ENCODE peak calls at places on chromosomes 13 and 19, in four cellular contexts. Q is stimulated activated CD8-positive, alpha-beta memory T cell treated with anti-CD3 and anti-CD28 coated beads, Interleukin-2, amount 100 ng/mL, for 48 hours; A is LHCN-M2; M is NB4. Y is an unnamed sample.

GRCh38 chr13:102911336-102911735 is 65.5 kb downstream of the ERCC5 start:
- DNase-seq in Q (no peak), A (no peak), M (no peak), Y (no peak)

GRCh38 chr13:26656919-26657318 is 99.4 kb downstream of the WASF3 start:
- DNase-seq in Q (no peak), A (peak; percentile 71), M (peak; percentile 47), Y (no peak)

GRCh38 chr19:52638601-52639000 is 446 bp upstream of the ZNF83 start:
- DNase-seq in Q (no peak), A (peak; percentile 59), M (no peak), Y (no peak)

GRCh38 chr13:47332149-47332548 is 435.3 kb upstream of the HTR2A start:
- DNase-seq in Q (no peak), A (peak; percentile 29), M (no peak), Y (no peak)

GRCh38 chr13:111855016-111855590 is 211.8 kb upstream of the SOX1 start:
- DNase-seq in Q (no peak), A (no peak), M (no peak), Y (no peak)

GRCh38 chr19:49816616-49817015 is 1.5 kb upstream of the MED25 start:
- DNase-seq in Q (no peak), A (no peak), M (no peak), Y (no peak)

GRCh38 chr13:102597029-102598015 is 536 bp downstream of the TPP2 start:
- DNase-seq in Q (peak; percentile 9), A (peak; percentile 22), M (peak; percentile 59), Y (peak; percentile 73)

GRCh38 chr13:78603240-78603947 is at the start of gene POU4F1:
- DNase-seq in Q (peak; percentile 53), A (peak; percentile 68), M (peak; percentile 81), Y (peak; percentile 93)

GRCh38 chr19:15264061-15264932 is 32.0 kb upstream of the EPHX3 start:
- DNase-seq in Q (peak; percentile 55), A (peak; percentile 69), M (peak; percentile 73), Y (peak; percentile 89)

GRCh38 chr13:72590091-72590490 is 137.3 kb downstream of the MZT1 start:
- DNase-seq in Q (no peak), A (no peak), M (no peak), Y (no peak)

GRCh38 chr13:43229506-43229905 is 206.1 kb downstream of the DNAJC15 start:
- DNase-seq in Q (no peak), A (peak; percentile 62), M (no peak), Y (no peak)

GRCh38 chr13:33740134-33740538 is 77.8 kb upstream of the RFC3 start:
- DNase-seq in Q (no peak), A (peak; percentile 61), M (no peak), Y (no peak)

GRCh38 chr19:23070353-23070781 is 46.5 kb upstream of the ZNF730 start:
- DNase-seq in Q (no peak), A (peak; percentile 30), M (peak; percentile 51), Y (no peak)

GRCh38 chr13:111664696-111665095 is 344.3 kb downstream of the TEX29 start:
- DNase-seq in Q (no peak), A (no peak), M (no peak), Y (no peak)

GRCh38 chr19:47445937-47446402 is 25.7 kb downstream of the SLC8A2 start:
- DNase-seq in Q (peak; percentile 30), A (no peak), M (peak; percentile 94), Y (peak; percentile 79)

GRCh38 chr19:50203281-50204080 is at the start of gene MYH14:
- DNase-seq in Q (peak; percentile 4), A (peak; percentile 2), M (no peak), Y (no peak)

GRCh38 chr19:31880283-31880682 is 465.1 kb upstream of the ZNF507 start:
- DNase-seq in Q (no peak), A (no peak), M (no peak), Y (no peak)

GRCh38 chr13:41402695-41403511 is 54.4 kb upstream of the RGCC start:
- DNase-seq in Q (no peak), A (no peak), M (peak; percentile 21), Y (no peak)